ENCODE peak calls at places on chromosomes 2 and 18, in five cellular contexts. G is activated T-cell treated with anti-CD3 and anti-CD28 coated beads for 24 hours, I is naive B cell, T is adipocyte, C is RKO. X is an unnamed sample.

GRCh38 chr2:237797253-237797652 is 1.3 kb upstream of the RBM44 start:
- DNase-seq in C (no peak), G (no peak), I (no peak), T (no peak), X (no peak)

GRCh38 chr18:75923169-75923568 is 495.7 kb upstream of the SMIM21 start:
- DNase-seq in T (peak; percentile 16), G (no peak), I (no peak), C (peak; percentile 18), X (no peak)

GRCh38 chr2:11438555-11439080 is 27.3 kb downstream of the E2F6 start:
- DNase-seq in C (no peak), G (no peak), T (no peak), I (no peak), X (no peak)

GRCh38 chr2:105910497-105911238 is 166.0 kb downstream of the NCK2 start:
- DNase-seq in G (no peak), T (peak; percentile 28), C (no peak), I (no peak), X (no peak)

GRCh38 chr18:27175914-27176313 is 9.2 kb downstream of the CHST9 start:
- DNase-seq in C (no peak), T (no peak), I (no peak), G (no peak), X (no peak)

GRCh38 chr2:37011126-37011525 is 44.8 kb upstream of the STRN start:
- DNase-seq in C (no peak), T (no peak), I (peak; percentile 36), G (no peak), X (no peak)

GRCh38 chr2:138516030-138516704 is 14.6 kb downstream of the SPOPL start:
- DNase-seq in G (no peak), I (no peak), T (peak; percentile 20), C (no peak), X (no peak)

GRCh38 chr2:196962325-196962724 is 35.8 kb upstream of the PGAP1 start:
- DNase-seq in T (no peak), C (no peak), G (no peak), I (no peak), X (no peak)

GRCh38 chr2:195419033-195419432 is 238.0 kb upstream of the SLC39A10 start:
- DNase-seq in G (no peak), I (no peak), T (no peak), C (no peak), X (no peak)

GRCh38 chr2:147578529-147578928 is 266.3 kb upstream of the ACVR2A start:
- DNase-seq in T (no peak), I (no peak), C (no peak), G (no peak), X (no peak)

GRCh38 chr2:172101707-172102158 is 967 bp downstream of the DLX2 start:
- DNase-seq in G (no peak), C (no peak), T (no peak), I (no peak), X (no peak)

GRCh38 chr18:36589857-36590543 is 238.8 kb downstream of the TPGS2 start:
- DNase-seq in C (no peak), I (no peak), T (peak; percentile 36), G (no peak), X (no peak)

GRCh38 chr18:63244585-63244984 is 75.0 kb downstream of the BCL2 start:
- DNase-seq in T (no peak), C (no peak), I (no peak), G (no peak), X (no peak)

GRCh38 chr2:161097157-161097556 is 63.1 kb upstream of the TANK start:
- DNase-seq in I (no peak), T (no peak), G (no peak), C (no peak), X (no peak)

GRCh38 chr2:118833716-118834439 is 13.6 kb downstream of the EN1 start:
- DNase-seq in T (no peak), G (no peak), C (no peak), I (no peak), X (no peak)

GRCh38 chr2:72139471-72139870 is 8.2 kb downstream of the CYP26B1 start:
- DNase-seq in C (no peak), G (no peak), I (no peak), T (no peak), X (no peak)

GRCh38 chr18:46161721-46162421 is 57.7 kb downstream of the HAUS1 start:
- DNase-seq in T (no peak), C (peak; percentile 19), G (no peak), I (no peak), X (no peak)

GRCh38 chr2:63668464-63668863 is 79.7 kb downstream of the MDH1 start:
- DNase-seq in T (no peak), C (no peak), I (no peak), G (no peak), X (no peak)

GRCh38 chr2:71458413-71459083 is 5.2 kb downstream of the DYSF start:
- DNase-seq in T (peak; percentile 41), I (no peak), G (no peak), C (no peak), X (no peak)

GRCh38 chr2:19617251-19617650 is 258.8 kb upstream of the OSR1 start:
- DNase-seq in I (no peak), G (no peak), C (no peak), T (no peak), X (no peak)

GRCh38 chr2:70937866-70938579 is 2.3 kb downstream of the ATP6V1B1 start:
- DNase-seq in I (no peak), G (no peak), T (no peak), C (no peak), X (no peak)

GRCh38 chr2:145939949-145940348 is 1420.0 kb upstream of the ZEB2 start:
- DNase-seq in C (no peak), G (no peak), T (no peak), I (no peak), X (no peak)

GRCh38 chr2:73285162-73285739 is 973 bp upstream of the FBXO41 start:
- DNase-seq in T (no peak), I (peak; percentile 80), C (peak; percentile 7), G (no peak), X (no peak)